ENCODE peak calls at places on chromosomes 16 and 17, in five cellular contexts. P, Y, S, O and U are unnamed samples. For H3K4me1, the result is how much of the 10 kb centered on the place peaks cover.

GRCh38 chr16:1874854-1875253 is 2.9 kb upstream of the MEIOB start:
- DNase-seq in P (no peak), Y (no peak), S (no peak), O (no peak), U (no peak)

GRCh38 chr16:50407351-50407750 is 38.6 kb upstream of the BRD7 start:
- DNase-seq in P (no peak), Y (no peak), S (no peak), O (no peak), U (no peak)

GRCh38 chr16:86498155-86498651 is 12.1 kb upstream of the FOXF1 start:
- DNase-seq in P (no peak), Y (no peak), S (no peak), O (no peak), U (no peak)

GRCh38 chr17:43645765-43646481 is 15.8 kb downstream of the MEOX1 start:
- DNase-seq in P (no peak), Y (peak), S (peak), O (peak), U (no peak)

GRCh38 chr16:23837553-23838308 is 1.9 kb downstream of the PRKCB start:
- DNase-seq in P (no peak), Y (no peak), S (no peak), O (no peak), U (no peak)

GRCh38 chr17:73648543-73648820 is 4.2 kb upstream of the SDK2 start:
- DNase-seq in P (no peak), Y (no peak), S (no peak), O (no peak), U (no peak)

GRCh38 chr17:78568494-78569115 is 8.6 kb downstream of the DNAH17 start:
- DNase-seq in P (no peak), Y (no peak), S (no peak), O (no peak), U (no peak)

GRCh38 chr17:34163681-34164080 is 91.4 kb upstream of the CCL2 start:
- DNase-seq in P (no peak), Y (no peak), S (peak), O (no peak), U (peak)

GRCh38 chr16:25553711-25554436 is 137.9 kb upstream of the HS3ST4 start:
- DNase-seq in P (no peak), Y (no peak), S (no peak), O (no peak), U (no peak)

GRCh38 chr17:13525876-13526275 is 75.9 kb downstream of the HS3ST3A1 start:
- DNase-seq in P (no peak), Y (peak), S (no peak), O (no peak), U (no peak)

GRCh38 chr17:61157246-61157887 is 242.3 kb upstream of the TBX2 start:
- DNase-seq in P (no peak), Y (no peak), S (peak), O (no peak), U (peak)

GRCh38 chr16:11309895-11310633 is 28.9 kb upstream of the PRM1 start:
- DNase-seq in P (no peak), Y (no peak), S (no peak), O (no peak), U (no peak)

GRCh38 chr17:48244121-48244711 is 136.7 kb downstream of the SNX11 start:
- DNase-seq in P (no peak), Y (no peak), S (no peak), O (no peak), U (no peak)

GRCh38 chr16:75116081-75116910 is at the start of gene LDHD:
- DNase-seq in P (peak), Y (peak), S (peak), O (peak), U (peak)

GRCh38 chr16:81846105-81846504 is 67.0 kb downstream of the PLCG2 start:
- DNase-seq in P (no peak), Y (no peak), S (no peak), O (no peak), U (no peak)

GRCh38 chr16:81842564-81843242 is 63.6 kb downstream of the PLCG2 start:
- DNase-seq in P (no peak), Y (no peak), S (no peak), O (no peak), U (no peak)

GRCh38 chr16:81838794-81839193 is 59.7 kb downstream of the PLCG2 start:
- DNase-seq in P (no peak), Y (no peak), S (no peak), O (no peak), U (no peak)

GRCh38 chr16:81841709-81842108 is 62.6 kb downstream of the PLCG2 start:
- DNase-seq in P (no peak), Y (no peak), S (no peak), O (no peak), U (no peak)

GRCh38 chr16:81843243-81843582 is 64.1 kb downstream of the PLCG2 start:
- DNase-seq in P (no peak), Y (no peak), S (no peak), O (no peak), U (no peak)
- H3K4me1 ChIP-seq in P (under half), Y (under half), S (under half), O (under half), U (under half)

DNA sequence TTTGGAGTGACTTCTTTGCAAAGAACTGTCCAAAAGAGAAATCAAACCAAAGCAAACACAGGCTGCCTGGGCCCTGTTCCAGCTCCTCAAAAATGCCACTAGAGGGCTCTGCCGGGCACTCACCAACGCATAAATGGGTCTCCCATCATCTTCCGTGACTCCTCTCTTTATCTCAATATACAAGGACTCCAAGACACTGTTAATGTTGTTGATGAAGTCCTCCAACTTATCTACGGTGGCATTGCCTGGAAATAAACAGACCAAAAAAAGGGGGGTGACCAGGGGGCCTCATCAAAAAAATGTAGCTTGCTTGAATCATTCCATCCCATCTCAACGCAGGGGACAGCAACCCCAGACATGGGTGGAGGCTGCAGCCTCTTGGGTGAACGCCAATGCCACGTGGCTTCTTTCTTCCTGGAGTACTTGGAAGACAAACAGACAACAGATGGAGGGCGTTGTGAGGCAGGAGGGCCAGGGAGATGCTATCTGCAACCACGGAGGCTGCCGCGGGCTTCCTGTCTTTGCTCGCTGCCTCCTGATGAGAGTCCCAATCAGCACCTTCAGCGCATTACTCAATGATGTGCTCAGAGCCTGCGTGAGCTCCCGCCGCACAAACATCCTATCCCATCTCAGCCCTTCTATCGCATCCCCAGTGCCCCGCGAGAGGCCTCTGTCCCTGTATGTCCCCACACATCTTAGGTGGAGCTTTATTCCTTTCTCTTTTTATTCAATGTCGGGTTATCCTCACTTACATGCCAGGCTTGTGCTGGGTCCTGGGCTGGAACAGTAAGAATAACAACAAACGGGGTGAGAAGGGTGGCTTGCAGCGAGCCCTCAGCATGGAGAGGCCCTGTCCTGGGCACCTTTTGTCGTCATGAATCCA is 32.0 kb downstream of the KDM8 start:
- DNase-seq in P (peak), Y (peak), S (peak), O (peak), U (peak)
- H3K4me1 ChIP-seq in P (under half), Y (under half), S (under half), O (under half), U (under half)

DNA sequence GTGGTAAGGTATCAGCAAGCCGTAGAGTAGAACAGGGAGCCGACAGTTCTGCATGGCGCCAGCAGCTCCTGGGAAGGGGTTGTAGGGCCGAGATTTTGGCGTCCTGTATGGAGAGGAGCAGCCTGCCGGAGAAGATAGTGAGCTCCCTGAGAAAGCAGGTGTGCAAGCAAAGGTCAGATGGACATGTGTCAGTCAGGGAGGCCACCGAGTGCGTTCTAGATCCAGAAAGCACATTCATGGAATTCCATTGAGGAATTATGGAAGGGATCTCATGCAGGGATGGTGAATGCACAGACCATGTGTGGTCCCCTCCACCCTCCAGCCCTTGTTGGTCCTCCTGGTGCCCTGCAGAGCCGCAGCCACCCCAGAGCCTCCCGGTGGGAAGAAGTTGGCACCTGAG is 33.7 kb downstream of the CMIP start:
- DNase-seq in P (no peak), Y (no peak), S (no peak), O (no peak), U (no peak)
- H3K4me1 ChIP-seq in P (under half), Y (under half), S (under half), O (half or more), U (under half)

DNA sequence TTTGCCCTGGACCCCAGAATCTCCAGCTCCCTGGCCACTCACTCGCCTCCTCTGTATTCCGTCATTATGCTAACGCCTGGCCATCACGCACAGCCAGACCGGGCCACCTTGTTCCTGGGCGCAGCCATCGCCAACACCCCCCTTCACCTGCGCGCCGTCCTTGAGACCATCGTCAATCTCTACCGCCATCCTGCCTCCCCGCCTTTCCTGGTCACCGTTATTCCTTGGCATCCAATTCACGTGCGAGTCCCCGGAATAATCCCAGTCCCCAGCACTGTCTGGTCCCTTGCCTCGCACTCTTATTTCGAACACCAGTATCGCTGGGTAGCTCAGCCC is 541 bp downstream of the VKORC1 start:
- DNase-seq in P (no peak), Y (no peak), S (no peak), O (no peak), U (no peak)
- H3K4me1 ChIP-seq in P (under half), Y (under half), S (under half), O (under half), U (under half)

DNA sequence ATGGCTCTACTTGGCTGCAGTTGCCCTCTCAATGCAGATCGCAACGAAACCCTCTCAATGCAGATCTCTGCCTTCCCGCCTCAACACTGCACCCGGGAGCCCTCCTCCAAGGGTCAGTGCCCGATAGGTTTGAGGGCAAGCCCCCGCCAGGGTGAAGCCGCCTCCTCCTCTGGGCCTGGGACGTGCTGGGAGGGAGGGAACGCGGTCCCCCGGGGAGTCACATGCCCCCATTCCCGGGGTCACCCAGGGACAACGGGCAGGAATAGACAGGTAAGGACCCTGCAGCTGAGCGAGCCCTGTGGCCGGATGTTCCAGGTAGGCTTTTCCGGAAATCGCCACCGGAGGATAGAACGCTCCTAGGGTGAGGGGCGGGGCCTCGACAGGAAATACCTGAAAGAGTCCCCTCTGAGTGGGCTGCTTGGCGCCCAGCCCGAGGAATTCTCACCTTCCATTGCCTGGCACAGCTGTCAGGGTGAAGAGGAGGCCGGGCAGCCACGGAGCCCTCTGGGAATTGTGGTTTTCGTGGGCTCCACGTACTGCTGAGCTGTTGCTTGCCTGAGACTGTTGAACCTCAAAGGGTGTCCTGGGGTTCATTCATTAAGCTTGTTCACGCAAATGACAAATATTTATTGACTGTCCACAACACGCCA is 12.8 kb downstream of the ZNF174 start:
- DNase-seq in P (no peak), Y (no peak), S (no peak), O (no peak), U (no peak)
- H3K4me1 ChIP-seq in P (under half), Y (under half), S (under half), O (under half), U (under half)

GRCh38 chr17:42096360-42097111 is 1.7 kb downstream of the ZNF385C start:
- DNase-seq in P (no peak), Y (no peak), S (no peak), O (no peak), U (no peak)
- H3K4me1 ChIP-seq in P (under half), Y (under half), S (under half), O (under half), U (under half)

GRCh38 chr17:76700627-76701470 is 9.9 kb downstream of the MXRA7 start:
- DNase-seq in P (peak), Y (peak), S (peak), O (no peak), U (no peak)
- H3K4me1 ChIP-seq in P (under half), Y (under half), S (half or more), O (under half), U (under half)

GRCh38 chr16:66509576-66509975 is 40.3 kb downstream of the TK2 start:
- DNase-seq in P (no peak), Y (peak), S (no peak), O (no peak), U (no peak)

GRCh38 chr16:66507731-66508239 is 42.1 kb downstream of the TK2 start:
- DNase-seq in P (no peak), Y (no peak), S (no peak), O (no peak), U (no peak)

GRCh38 chr16:66510298-66510697 is 39.6 kb downstream of the TK2 start:
- DNase-seq in P (no peak), Y (no peak), S (no peak), O (no peak), U (no peak)

GRCh38 chr16:66508261-66508913 is 41.5 kb downstream of the TK2 start:
- DNase-seq in P (peak), Y (peak), S (no peak), O (peak), U (no peak)

DNA sequence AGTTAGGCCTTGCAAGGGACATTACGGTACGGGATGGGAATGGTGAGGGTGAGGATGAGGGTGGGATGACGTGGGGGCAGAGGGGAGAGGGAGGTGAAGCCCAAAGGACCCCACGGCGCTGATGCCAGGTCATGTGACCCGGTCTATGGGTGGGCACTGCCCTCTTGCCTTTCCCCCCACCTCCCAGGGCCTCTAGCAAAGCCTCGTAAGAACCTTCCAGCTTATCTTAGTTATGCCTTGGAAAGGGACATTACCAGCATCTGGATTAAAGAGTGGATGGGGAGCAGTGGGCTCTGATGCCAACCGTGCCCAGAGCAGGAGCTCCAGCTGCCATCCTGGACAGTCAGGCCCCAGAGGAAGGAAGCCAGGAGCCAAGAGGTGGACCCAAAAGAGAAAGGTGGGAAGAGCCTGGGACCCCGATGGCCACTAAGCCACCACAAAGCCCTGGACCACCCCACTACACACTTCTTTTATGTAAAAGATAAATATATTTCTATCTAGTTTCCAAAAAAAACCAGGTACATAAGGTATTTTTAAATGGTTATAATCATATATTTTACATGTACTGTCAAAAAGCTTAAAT is 40.9 kb downstream of the TK2 start:
- DNase-seq in P (no peak), Y (peak), S (no peak), O (peak), U (no peak)
- H3K4me1 ChIP-seq in P (under half), Y (under half), S (under half), O (under half), U (under half)

DNA sequence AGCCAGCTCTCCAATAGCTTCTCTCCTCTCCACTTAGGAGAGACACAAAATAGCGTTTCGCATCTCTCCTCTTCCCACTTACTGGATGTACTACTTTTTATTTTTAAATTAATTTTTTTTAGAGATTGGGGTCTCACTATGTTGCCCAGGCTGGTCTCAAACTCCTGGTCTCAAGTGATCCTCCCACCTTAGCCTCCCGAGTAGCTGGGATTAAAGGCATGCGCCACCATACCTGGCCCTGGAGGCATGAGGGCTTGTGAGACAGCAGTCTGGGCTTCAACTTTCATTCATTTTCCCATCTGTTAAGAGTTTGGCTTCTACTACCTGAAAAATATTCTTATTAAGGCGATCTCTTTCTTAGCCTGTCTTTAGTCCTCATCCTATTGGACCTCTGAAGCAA is 18.3 kb downstream of the SLC7A6OS start:
- DNase-seq in P (no peak), Y (no peak), S (no peak), O (no peak), U (no peak)
- H3K4me1 ChIP-seq in P (under half), Y (under half), S (under half), O (under half), U (under half)